ENCODE peak calls at places on chromosome 7, in eight cellular contexts. One of them, this sample, is unnamed.

GRCh38 chr7:55265836-55266235 is 99.3 kb upstream of the LANCL2 start:
- DNase-seq in kidney epithelial cell: no peak
- DNase-seq in gastrocnemius medialis: no peak
- DNase-seq in body of pancreas: no peak
- DNase-seq in foreskin fibroblast: no peak
- DNase-seq in heart right ventricle: no peak
- DNase-seq in kidney: no peak
- DNase-seq in GM12865: no peak
- DNase-seq in this sample: no peak

GRCh38 chr7:20331231-20331880 is 656 bp downstream of the ITGB8 start:
- DNase-seq in gastrocnemius medialis: no peak
- DNase-seq in GM12865: peak
- DNase-seq in kidney epithelial cell: no peak
- DNase-seq in kidney: peak
- DNase-seq in heart right ventricle: peak
- DNase-seq in foreskin fibroblast: peak
- DNase-seq in body of pancreas: peak
- DNase-seq in this sample: peak

GRCh38 chr7:74002474-74003017 is 25.4 kb upstream of the ELN start:
- DNase-seq in kidney: peak
- DNase-seq in GM12865: peak
- DNase-seq in foreskin fibroblast: no peak
- DNase-seq in heart right ventricle: peak
- DNase-seq in kidney epithelial cell: peak
- DNase-seq in body of pancreas: peak
- DNase-seq in gastrocnemius medialis: no peak
- DNase-seq in this sample: peak

GRCh38 chr7:16189026-16189715 is 232.2 kb downstream of the CRPPA start:
- DNase-seq in GM12865: no peak
- DNase-seq in kidney: no peak
- DNase-seq in kidney epithelial cell: no peak
- DNase-seq in body of pancreas: no peak
- DNase-seq in gastrocnemius medialis: no peak
- DNase-seq in heart right ventricle: no peak
- DNase-seq in foreskin fibroblast: peak
- DNase-seq in this sample: no peak

GRCh38 chr7:55032069-55032699 is 13.4 kb downstream of the EGFR start:
- DNase-seq in foreskin fibroblast: peak
- DNase-seq in body of pancreas: no peak
- DNase-seq in kidney: no peak
- DNase-seq in GM12865: no peak
- DNase-seq in gastrocnemius medialis: no peak
- DNase-seq in heart right ventricle: no peak
- DNase-seq in kidney epithelial cell: no peak
- DNase-seq in this sample: no peak

GRCh38 chr7:74216361-74216761 is 6.6 kb downstream of the LAT2 start:
- DNase-seq in gastrocnemius medialis: no peak
- DNase-seq in kidney epithelial cell: no peak
- DNase-seq in heart right ventricle: no peak
- DNase-seq in foreskin fibroblast: peak
- DNase-seq in body of pancreas: no peak
- DNase-seq in kidney: no peak
- DNase-seq in GM12865: peak
- DNase-seq in this sample: no peak

GRCh38 chr7:37448637-37449331 is at the start of gene ELMO1:
- DNase-seq in body of pancreas: peak
- DNase-seq in heart right ventricle: peak
- DNase-seq in GM12865: peak
- DNase-seq in kidney epithelial cell: peak
- DNase-seq in foreskin fibroblast: peak
- DNase-seq in gastrocnemius medialis: peak
- DNase-seq in kidney: peak
- DNase-seq in this sample: peak

GRCh38 chr7:101155303-101155702 is 1.0 kb downstream of the AP1S1 start:
- DNase-seq in body of pancreas: no peak
- DNase-seq in GM12865: no peak
- DNase-seq in foreskin fibroblast: no peak
- DNase-seq in kidney epithelial cell: no peak
- DNase-seq in gastrocnemius medialis: no peak
- DNase-seq in heart right ventricle: no peak
- DNase-seq in kidney: no peak
- DNase-seq in this sample: no peak

GRCh38 chr7:93179173-93179572 is 31.0 kb upstream of the SAMD9L start:
- DNase-seq in foreskin fibroblast: no peak
- DNase-seq in GM12865: no peak
- DNase-seq in heart right ventricle: no peak
- DNase-seq in kidney: no peak
- DNase-seq in gastrocnemius medialis: no peak
- DNase-seq in kidney epithelial cell: no peak
- DNase-seq in body of pancreas: no peak
- DNase-seq in this sample: no peak

GRCh38 chr7:132969520-132969919 is 112.4 kb downstream of the CHCHD3 start:
- DNase-seq in heart right ventricle: no peak
- DNase-seq in kidney: no peak
- DNase-seq in gastrocnemius medialis: no peak
- DNase-seq in foreskin fibroblast: no peak
- DNase-seq in body of pancreas: no peak
- DNase-seq in GM12865: no peak
- DNase-seq in kidney epithelial cell: no peak
- DNase-seq in this sample: no peak

GRCh38 chr7:31052504-31052840 is 364 bp downstream of the ADCYAP1R1 start:
- DNase-seq in kidney: no peak
- DNase-seq in GM12865: no peak
- DNase-seq in heart right ventricle: no peak
- DNase-seq in gastrocnemius medialis: no peak
- DNase-seq in foreskin fibroblast: no peak
- DNase-seq in body of pancreas: no peak
- DNase-seq in kidney epithelial cell: no peak
- DNase-seq in this sample: no peak
- H3K4me3 ChIP-seq in kidney: no peak
- H3K4me3 ChIP-seq in GM12865: no peak
- H3K4me3 ChIP-seq in heart right ventricle: peak
- H3K4me3 ChIP-seq in gastrocnemius medialis: peak
- H3K4me3 ChIP-seq in foreskin fibroblast: no peak
- H3K4me3 ChIP-seq in body of pancreas: no peak
- H3K4me3 ChIP-seq in kidney epithelial cell: no peak
- H3K4me3 ChIP-seq in this sample: peak

GRCh38 chr7:30226593-30227268 is 57.7 kb upstream of the ZNRF2 start:
- DNase-seq in gastrocnemius medialis: no peak
- DNase-seq in GM12865: no peak
- DNase-seq in body of pancreas: peak
- DNase-seq in kidney epithelial cell: no peak
- DNase-seq in kidney: no peak
- DNase-seq in heart right ventricle: no peak
- DNase-seq in foreskin fibroblast: no peak
- DNase-seq in this sample: peak
- TF ChIP-seq CTCF in gastrocnemius medialis: no peak
- TF ChIP-seq CTCF in GM12865: no peak
- TF ChIP-seq CTCF in body of pancreas: peak
- TF ChIP-seq CTCF in kidney epithelial cell: peak
- TF ChIP-seq CTCF in kidney: peak
- TF ChIP-seq CTCF in heart right ventricle: peak
- TF ChIP-seq CTCF in foreskin fibroblast: no peak
- TF ChIP-seq CTCF in this sample: peak

GRCh38 chr7:151936207-151936606 is 20.0 kb upstream of the GALNTL5 start:
- DNase-seq in kidney epithelial cell: no peak
- DNase-seq in GM12865: peak
- DNase-seq in heart right ventricle: no peak
- DNase-seq in body of pancreas: no peak
- DNase-seq in foreskin fibroblast: no peak
- DNase-seq in kidney: no peak
- DNase-seq in gastrocnemius medialis: no peak
- DNase-seq in this sample: no peak
- H3K4me3 ChIP-seq in kidney epithelial cell: no peak
- H3K4me3 ChIP-seq in GM12865: no peak
- H3K4me3 ChIP-seq in heart right ventricle: no peak
- H3K4me3 ChIP-seq in body of pancreas: no peak
- H3K4me3 ChIP-seq in foreskin fibroblast: no peak
- H3K4me3 ChIP-seq in kidney: no peak
- H3K4me3 ChIP-seq in gastrocnemius medialis: no peak
- H3K4me3 ChIP-seq in this sample: no peak

GRCh38 chr7:44811093-44811492 is 14.6 kb downstream of the PPIA start:
- DNase-seq in body of pancreas: no peak
- DNase-seq in kidney: no peak
- DNase-seq in kidney epithelial cell: no peak
- DNase-seq in foreskin fibroblast: peak
- DNase-seq in heart right ventricle: no peak
- DNase-seq in GM12865: no peak
- DNase-seq in gastrocnemius medialis: no peak
- DNase-seq in this sample: no peak

GRCh38 chr7:44811571-44811970 is 15.1 kb downstream of the PPIA start:
- DNase-seq in body of pancreas: no peak
- DNase-seq in kidney: no peak
- DNase-seq in foreskin fibroblast: no peak
- DNase-seq in gastrocnemius medialis: no peak
- DNase-seq in kidney epithelial cell: no peak
- DNase-seq in heart right ventricle: no peak
- DNase-seq in GM12865: no peak
- DNase-seq in this sample: no peak

GRCh38 chr7:44819292-44819691 is 22.8 kb downstream of the PPIA start:
- DNase-seq in GM12865: no peak
- DNase-seq in gastrocnemius medialis: no peak
- DNase-seq in heart right ventricle: no peak
- DNase-seq in kidney: no peak
- DNase-seq in kidney epithelial cell: no peak
- DNase-seq in body of pancreas: no peak
- DNase-seq in foreskin fibroblast: no peak
- DNase-seq in this sample: no peak

DNA sequence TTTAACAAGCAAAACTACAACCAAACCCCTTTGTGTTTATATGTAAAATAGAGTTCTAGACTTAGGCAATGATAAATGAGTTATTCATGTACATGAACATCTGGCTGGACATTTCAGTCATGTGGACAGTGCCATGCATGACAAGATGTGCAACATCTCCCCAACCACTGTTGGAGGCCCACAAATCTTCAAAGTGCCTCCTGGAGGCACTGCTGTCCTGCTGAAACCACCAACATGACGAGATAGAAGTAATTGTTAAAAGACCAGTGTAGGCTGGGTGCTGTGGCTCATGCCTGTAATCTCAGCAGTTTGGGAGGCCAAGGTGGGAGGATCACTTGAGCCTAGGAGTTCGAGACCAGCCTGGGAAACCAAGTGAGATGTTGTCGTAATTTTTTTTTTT is 18.5 kb downstream of the PPIA start:
- DNase-seq in GM12865: no peak
- DNase-seq in foreskin fibroblast: no peak
- DNase-seq in gastrocnemius medialis: no peak
- DNase-seq in kidney epithelial cell: no peak
- DNase-seq in body of pancreas: no peak
- DNase-seq in kidney: no peak
- DNase-seq in heart right ventricle: no peak
- DNase-seq in this sample: no peak
- TF ChIP-seq CTCF in GM12865: no peak
- TF ChIP-seq CTCF in foreskin fibroblast: no peak
- TF ChIP-seq CTCF in gastrocnemius medialis: no peak
- TF ChIP-seq CTCF in kidney epithelial cell: no peak
- TF ChIP-seq CTCF in body of pancreas: no peak
- TF ChIP-seq CTCF in kidney: no peak
- TF ChIP-seq CTCF in heart right ventricle: no peak
- TF ChIP-seq CTCF in this sample: no peak

GRCh38 chr7:66845382-66846095 is 75.5 kb upstream of the TMEM248 start:
- DNase-seq in heart right ventricle: no peak
- DNase-seq in foreskin fibroblast: no peak
- DNase-seq in kidney epithelial cell: no peak
- DNase-seq in body of pancreas: no peak
- DNase-seq in gastrocnemius medialis: no peak
- DNase-seq in kidney: peak
- DNase-seq in GM12865: no peak
- DNase-seq in this sample: no peak

GRCh38 chr7:66840316-66840715 is 80.7 kb upstream of the TMEM248 start:
- DNase-seq in heart right ventricle: no peak
- DNase-seq in foreskin fibroblast: no peak
- DNase-seq in kidney epithelial cell: no peak
- DNase-seq in gastrocnemius medialis: no peak
- DNase-seq in kidney: no peak
- DNase-seq in body of pancreas: no peak
- DNase-seq in GM12865: no peak
- DNase-seq in this sample: no peak

GRCh38 chr7:66839814-66840213 is 81.2 kb upstream of the TMEM248 start:
- DNase-seq in gastrocnemius medialis: no peak
- DNase-seq in kidney: no peak
- DNase-seq in kidney epithelial cell: no peak
- DNase-seq in body of pancreas: no peak
- DNase-seq in GM12865: no peak
- DNase-seq in heart right ventricle: no peak
- DNase-seq in foreskin fibroblast: no peak
- DNase-seq in this sample: no peak

GRCh38 chr7:66844552-66845381 is 76.3 kb upstream of the TMEM248 start:
- DNase-seq in gastrocnemius medialis: peak
- DNase-seq in kidney epithelial cell: peak
- DNase-seq in body of pancreas: peak
- DNase-seq in foreskin fibroblast: peak
- DNase-seq in GM12865: peak
- DNase-seq in heart right ventricle: peak
- DNase-seq in kidney: peak
- DNase-seq in this sample: peak

GRCh38 chr7:66841898-66842297 is 79.1 kb upstream of the TMEM248 start:
- DNase-seq in GM12865: no peak
- DNase-seq in kidney: no peak
- DNase-seq in gastrocnemius medialis: no peak
- DNase-seq in heart right ventricle: no peak
- DNase-seq in body of pancreas: no peak
- DNase-seq in kidney epithelial cell: no peak
- DNase-seq in foreskin fibroblast: no peak
- DNase-seq in this sample: no peak
- H3K4me3 ChIP-seq in GM12865: no peak
- H3K4me3 ChIP-seq in kidney: no peak
- H3K4me3 ChIP-seq in gastrocnemius medialis: no peak
- H3K4me3 ChIP-seq in heart right ventricle: no peak
- H3K4me3 ChIP-seq in body of pancreas: no peak
- H3K4me3 ChIP-seq in kidney epithelial cell: no peak
- H3K4me3 ChIP-seq in foreskin fibroblast: no peak
- H3K4me3 ChIP-seq in this sample: no peak

GRCh38 chr7:32936686-32937085 is 20.6 kb upstream of the FKBP9 start:
- DNase-seq in gastrocnemius medialis: no peak
- DNase-seq in kidney epithelial cell: no peak
- DNase-seq in heart right ventricle: no peak
- DNase-seq in body of pancreas: no peak
- DNase-seq in kidney: no peak
- DNase-seq in foreskin fibroblast: no peak
- DNase-seq in GM12865: no peak
- DNase-seq in this sample: no peak
- TF ChIP-seq CTCF in gastrocnemius medialis: no peak
- TF ChIP-seq CTCF in kidney epithelial cell: no peak
- TF ChIP-seq CTCF in heart right ventricle: no peak
- TF ChIP-seq CTCF in body of pancreas: no peak
- TF ChIP-seq CTCF in kidney: no peak
- TF ChIP-seq CTCF in foreskin fibroblast: no peak
- TF ChIP-seq CTCF in GM12865: no peak
- TF ChIP-seq CTCF in this sample: no peak

GRCh38 chr7:149872419-149873073 is 1.2 kb upstream of the ATP6V0E2 start:
- DNase-seq in GM12865: peak
- DNase-seq in kidney epithelial cell: peak
- DNase-seq in body of pancreas: peak
- DNase-seq in heart right ventricle: peak
- DNase-seq in foreskin fibroblast: peak
- DNase-seq in kidney: peak
- DNase-seq in gastrocnemius medialis: peak
- DNase-seq in this sample: peak
- H3K4me3 ChIP-seq in GM12865: peak
- H3K4me3 ChIP-seq in kidney epithelial cell: peak
- H3K4me3 ChIP-seq in body of pancreas: no peak
- H3K4me3 ChIP-seq in heart right ventricle: peak
- H3K4me3 ChIP-seq in foreskin fibroblast: peak
- H3K4me3 ChIP-seq in kidney: peak
- H3K4me3 ChIP-seq in gastrocnemius medialis: peak
- H3K4me3 ChIP-seq in this sample: peak